ENCODE peak calls at places on chromosomes 6 and 20, in five cellular contexts. T is tibial nerve, N is transverse colon, E is neural crest cell, I is thyroid gland. Q is an unnamed sample.

GRCh38 chr20:51360451-51361230 is 181.9 kb downstream of the NFATC2 start:
- DNase-seq in T (no peak), N (no peak), E (no peak), I (no peak), Q (peak)

GRCh38 chr6:163260911-163261310 is 153.6 kb upstream of the QKI start:
- DNase-seq in T (no peak), N (no peak), E (no peak), I (no peak), Q (no peak)

GRCh38 chr6:7050911-7051779 is 56.6 kb upstream of the RREB1 start:
- DNase-seq in T (peak), N (peak), E (peak), I (peak), Q (peak)

GRCh38 chr6:170082067-170082466 is 208.8 kb downstream of the DLL1 start:
- DNase-seq in T (no peak), N (no peak), E (no peak), I (no peak), Q (no peak)

GRCh38 chr20:8693709-8694108 is 375.2 kb upstream of the PLCB4 start:
- DNase-seq in T (no peak), N (no peak), E (no peak), I (no peak), Q (peak)

GRCh38 chr6:13538084-13538483 is 36.3 kb upstream of the SIRT5 start:
- DNase-seq in T (no peak), N (no peak), E (no peak), I (no peak), Q (peak)

GRCh38 chr6:152135755-152136448 is 328.4 kb downstream of the ESR1 start:
- DNase-seq in T (no peak), N (no peak), E (no peak), I (no peak), Q (no peak)

GRCh38 chr6:17985934-17986655 is 1.3 kb downstream of the KIF13A start:
- DNase-seq in T (no peak), N (no peak), E (no peak), I (no peak), Q (no peak)

GRCh38 chr20:51400051-51400926 is 142.2 kb downstream of the NFATC2 start:
- DNase-seq in T (no peak), N (peak), E (no peak), I (no peak), Q (no peak)

GRCh38 chr6:156107514-156108150 is 652.0 kb upstream of the NOX3 start:
- DNase-seq in T (no peak), N (no peak), E (no peak), I (no peak), Q (no peak)

GRCh38 chr6:56863366-56863765 is 91.5 kb upstream of the BEND6 start:
- DNase-seq in T (no peak), N (peak), E (no peak), I (no peak), Q (no peak)

GRCh38 chr20:2760381-2761305 is 39.8 kb downstream of the CPXM1 start:
- DNase-seq in T (no peak), N (no peak), E (no peak), I (no peak), Q (no peak)

GRCh38 chr6:82084324-82084920 is 163.1 kb downstream of the IBTK start:
- DNase-seq in T (no peak), N (no peak), E (no peak), I (no peak), Q (no peak)

GRCh38 chr20:39206899-39207564 is 244.9 kb downstream of the DHX35 start:
- DNase-seq in T (no peak), N (no peak), E (no peak), I (no peak), Q (no peak)

GRCh38 chr6:111766524-111766857 is 106.8 kb downstream of the FYN start:
- DNase-seq in T (no peak), N (no peak), E (no peak), I (no peak), Q (no peak)

GRCh38 chr6:84086545-84087429 is 53.2 kb downstream of the MRAP2 start:
- DNase-seq in T (no peak), N (no peak), E (no peak), I (no peak), Q (no peak)

GRCh38 chr6:53623497-53623896 is 42.1 kb downstream of the KLHL31 start:
- DNase-seq in T (peak), N (no peak), E (no peak), I (no peak), Q (no peak)

GRCh38 chr6:13413466-13413862 is 73.9 kb downstream of the GFOD1 start:
- DNase-seq in T (peak), N (no peak), E (no peak), I (peak), Q (peak)

GRCh38 chr20:36848078-36848660 is 27.8 kb upstream of the TLDC2 start:
- DNase-seq in T (peak), N (no peak), E (no peak), I (no peak), Q (no peak)

GRCh38 chr6:123715243-123715863 is 78.6 kb upstream of the TRDN start:
- DNase-seq in T (peak), N (no peak), E (peak), I (peak), Q (no peak)

GRCh38 chr6:23269436-23269835 is 700.1 kb downstream of the HDGFL1 start:
- DNase-seq in T (no peak), N (no peak), E (no peak), I (no peak), Q (no peak)

GRCh38 chr6:135583256-135583758 is 85.8 kb upstream of the AHI1 start:
- DNase-seq in T (no peak), N (no peak), E (no peak), I (no peak), Q (no peak)

GRCh38 chr6:78831492-78831891 is 35.9 kb upstream of the IRAK1BP1 start:
- DNase-seq in T (no peak), N (no peak), E (no peak), I (peak), Q (no peak)

GRCh38 chr6:134529921-134530320 is 212.0 kb upstream of the SGK1 start:
- DNase-seq in T (no peak), N (no peak), E (no peak), I (no peak), Q (no peak)

GRCh38 chr20:59193325-59193724 is 29.7 kb downstream of the ZNF831 start:
- DNase-seq in T (no peak), N (no peak), E (no peak), I (no peak), Q (no peak)

GRCh38 chr6:5359413-5359812 is 98.1 kb downstream of the FARS2 start:
- DNase-seq in T (no peak), N (no peak), E (no peak), I (no peak), Q (no peak)

GRCh38 chr20:2301164-2301622 is 5.4 kb downstream of the TGM3 start:
- DNase-seq in T (peak), N (peak), E (no peak), I (no peak), Q (peak)

GRCh38 chr6:170178561-170179477 is 112.1 kb downstream of the DLL1 start:
- DNase-seq in T (no peak), N (peak), E (no peak), I (no peak), Q (no peak)

GRCh38 chr6:30871592-30872183 is 12.6 kb upstream of the DDR1 start:
- DNase-seq in T (no peak), N (no peak), E (no peak), I (no peak), Q (no peak)

GRCh38 chr6:26105842-26106241 is 18.6 kb downstream of the HFE start:
- DNase-seq in T (no peak), N (no peak), E (no peak), I (no peak), Q (no peak)

GRCh38 chr6:50974319-50974718 is 155.6 kb downstream of the TFAP2B start:
- DNase-seq in T (no peak), N (no peak), E (no peak), I (no peak), Q (no peak)

GRCh38 chr6:113011803-113012202 is 664.7 kb downstream of the RFPL4B start:
- DNase-seq in T (no peak), N (no peak), E (no peak), I (no peak), Q (no peak)

GRCh38 chr20:45817652-45818194 is 5.3 kb downstream of the UBE2C start:
- DNase-seq in T (peak), N (no peak), E (no peak), I (no peak), Q (peak)

GRCh38 chr6:51025082-51025777 is 206.6 kb downstream of the TFAP2B start:
- DNase-seq in T (no peak), N (no peak), E (no peak), I (no peak), Q (peak)

GRCh38 chr20:62986257-62986807 is 20.4 kb downstream of the BHLHE23 start:
- DNase-seq in T (no peak), N (no peak), E (no peak), I (no peak), Q (no peak)

GRCh38 chr6:87858440-87858839 is 156.4 kb upstream of the AKIRIN2 start:
- DNase-seq in T (no peak), N (no peak), E (no peak), I (no peak), Q (no peak)

GRCh38 chr6:1311400-1312192 is at the start of gene FOXQ1:
- DNase-seq in T (no peak), N (peak), E (no peak), I (peak), Q (no peak)

DNA sequence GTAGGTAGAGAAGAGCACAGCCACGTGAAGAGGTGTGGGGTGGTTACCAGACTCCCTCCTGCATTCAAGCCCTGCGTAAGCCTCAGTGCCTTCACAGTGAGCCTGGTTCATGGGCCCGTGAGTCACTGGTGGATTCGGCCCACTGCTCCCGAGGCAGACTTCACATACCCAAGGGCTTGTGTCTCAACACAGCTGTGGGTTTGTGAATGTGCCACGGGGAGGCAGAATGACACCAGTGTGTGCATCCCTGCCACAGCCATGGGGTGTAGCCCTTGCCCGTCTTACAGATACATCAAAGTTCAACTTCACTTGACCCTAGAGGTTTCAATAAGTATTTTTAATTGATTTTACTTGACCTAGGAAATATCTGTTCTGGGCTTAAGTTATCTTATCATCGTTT is 108.5 kb downstream of the MAP3K4 start:
- DNase-seq in T (no peak), N (no peak), E (no peak), I (peak), Q (no peak)
- TF ChIP-seq CTCF in T (no peak), N (no peak), E (no peak), I (no peak), Q (peak)

DNA sequence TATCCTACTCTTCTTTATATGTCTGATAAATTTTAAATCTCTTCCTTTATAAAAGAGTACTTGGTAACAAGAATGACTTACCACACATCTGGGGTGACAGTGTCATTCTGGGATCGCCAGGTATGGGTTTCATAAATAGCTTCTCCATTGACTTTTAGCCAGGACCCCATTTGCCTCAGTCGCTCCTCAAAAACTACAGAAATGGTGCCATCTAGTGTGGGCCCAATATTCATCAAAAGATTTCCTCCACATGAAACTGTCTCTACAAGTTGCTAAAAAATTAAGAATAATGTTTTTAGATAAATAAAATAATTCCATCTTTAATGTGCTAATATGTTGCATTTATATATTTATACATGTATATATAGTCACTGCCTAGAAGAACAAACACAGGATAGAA is 9.7 kb downstream of the FUCA2 start:
- DNase-seq in T (no peak), N (no peak), E (no peak), I (no peak), Q (no peak)
- TF ChIP-seq CTCF in T (no peak), N (no peak), E (no peak), I (no peak), Q (peak)

GRCh38 chr6:32583527-32583898 is 6.1 kb downstream of the HLA-DRB1 start:
- DNase-seq in T (no peak), N (no peak), E (no peak), I (no peak), Q (no peak)

GRCh38 chr6:32578962-32579361 is 10.7 kb downstream of the HLA-DRB1 start:
- DNase-seq in T (no peak), N (no peak), E (no peak), I (no peak), Q (no peak)

GRCh38 chr6:32581275-32582095 is 8.2 kb downstream of the HLA-DRB1 start:
- DNase-seq in T (no peak), N (no peak), E (no peak), I (peak), Q (no peak)

GRCh38 chr6:32576261-32576660 is 13.4 kb downstream of the HLA-DRB1 start:
- DNase-seq in T (no peak), N (no peak), E (no peak), I (no peak), Q (no peak)

DNA sequence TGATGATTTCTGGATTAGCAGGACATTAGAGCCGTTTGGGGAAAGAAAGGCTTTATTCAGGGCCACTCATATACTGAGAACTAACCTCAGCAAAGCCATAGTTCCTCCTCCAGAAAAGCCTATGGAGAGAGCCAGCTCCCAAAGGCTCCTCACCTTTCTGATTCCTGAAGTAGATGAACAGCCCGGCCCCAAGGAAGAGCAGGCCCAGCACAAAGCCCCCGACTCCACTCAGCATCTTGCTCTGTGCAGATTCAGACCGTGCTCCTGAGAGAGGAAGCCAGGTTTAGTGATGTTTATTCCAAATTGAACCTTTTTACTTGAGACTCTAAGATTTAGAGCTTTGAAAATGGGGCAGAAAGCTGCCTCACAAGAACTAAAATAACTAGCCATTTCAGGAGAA is 9.1 kb downstream of the HLA-DRB1 start:
- DNase-seq in T (no peak), N (no peak), E (no peak), I (no peak), Q (no peak)
- TF ChIP-seq CTCF in T (no peak), N (no peak), E (no peak), I (no peak), Q (no peak)

DNA sequence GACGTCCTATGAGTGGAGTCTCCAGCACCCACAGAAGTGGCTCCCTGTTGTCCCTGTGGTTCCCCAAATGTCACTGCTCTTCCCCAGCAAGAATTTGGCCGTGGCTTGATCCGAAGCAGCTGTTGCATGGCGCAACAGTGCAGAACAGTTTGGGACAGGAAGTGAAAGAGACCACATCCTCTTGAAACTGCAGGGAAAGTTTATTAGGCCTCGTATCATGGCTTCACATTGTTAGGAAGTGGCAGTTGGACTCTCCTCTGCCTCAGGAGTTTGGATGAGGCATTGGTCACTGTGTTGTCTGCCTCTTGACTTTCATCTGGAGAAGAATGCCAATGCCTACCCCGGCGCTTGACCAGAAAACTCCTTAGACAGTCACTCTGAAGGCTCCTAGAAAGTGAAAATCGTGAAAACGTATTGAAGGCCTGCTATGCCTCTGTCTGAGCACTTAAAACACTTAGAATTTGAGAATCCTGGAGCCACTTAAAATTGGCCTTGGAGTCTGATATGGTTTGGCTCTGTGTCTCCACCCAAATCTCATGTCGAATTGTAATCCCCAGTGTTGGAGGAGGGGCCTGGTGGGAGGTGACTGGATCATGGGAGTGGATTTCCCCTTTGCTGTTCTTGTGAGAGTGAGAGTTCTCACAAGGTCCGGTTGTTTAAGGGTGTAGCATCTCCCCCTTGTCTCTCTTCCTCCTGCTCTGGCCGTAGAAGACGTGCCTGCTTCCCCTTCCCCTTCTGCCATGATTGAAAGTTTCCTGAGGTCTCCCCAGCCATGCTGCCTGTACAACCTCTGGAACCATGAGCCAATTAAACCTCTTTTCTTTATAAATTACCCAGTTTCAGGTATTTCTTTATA is 334.9 kb upstream of the JARID2 start:
- DNase-seq in T (peak), N (peak), E (no peak), I (no peak), Q (no peak)
- TF ChIP-seq CTCF in T (no peak), N (no peak), E (no peak), I (no peak), Q (no peak)

DNA sequence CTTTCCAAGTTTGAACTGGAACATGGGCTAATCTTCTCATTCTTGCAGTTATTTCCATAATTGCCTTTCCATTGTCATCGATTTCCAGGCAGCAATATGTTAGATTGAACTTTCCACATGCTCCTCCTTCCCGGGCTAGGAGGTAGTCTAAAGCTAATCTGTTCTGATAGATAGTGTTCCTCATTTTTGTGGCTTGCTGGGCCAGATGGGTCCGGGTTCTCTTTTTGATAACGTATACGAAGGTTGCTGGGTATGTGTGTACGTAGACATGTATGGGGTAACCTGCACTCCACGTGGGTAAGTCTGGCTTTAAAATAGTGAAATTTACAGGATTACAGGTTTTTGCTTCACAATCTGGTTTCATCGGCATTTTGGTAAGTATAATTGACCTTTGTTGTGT is 14.0 kb upstream of the GMPR start:
- DNase-seq in T (no peak), N (no peak), E (no peak), I (no peak), Q (no peak)
- TF ChIP-seq CTCF in T (no peak), N (no peak), E (no peak), I (no peak), Q (no peak)

DNA sequence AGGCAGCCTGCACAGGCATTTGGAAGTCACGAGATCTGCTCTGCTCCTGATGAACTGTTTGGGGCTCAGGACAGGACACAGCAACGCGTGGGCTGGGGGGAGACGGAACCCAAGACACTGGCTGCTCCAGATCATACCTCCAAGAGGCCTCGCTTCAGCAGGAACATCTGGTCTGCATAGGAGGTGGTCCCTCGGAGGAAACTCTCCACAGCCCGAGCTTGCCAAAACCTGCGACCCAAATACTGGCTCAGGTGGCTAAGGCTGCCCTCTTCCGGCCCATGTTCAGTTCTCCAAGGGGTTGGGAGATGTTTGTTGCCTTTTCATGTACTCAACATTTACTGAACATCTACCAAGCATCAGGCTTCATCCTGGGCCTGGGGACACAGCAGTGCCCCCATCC is 51.7 kb downstream of the MYH7B start:
- DNase-seq in T (no peak), N (peak), E (no peak), I (no peak), Q (no peak)
- TF ChIP-seq CTCF in T (no peak), N (no peak), E (no peak), I (no peak), Q (no peak)